ENCODE peak calls at places on chromosome X, in five cellular contexts. E is A549, Z is upper lobe of right lung, C is fibroblast of mammary gland, L is psoas muscle. T is an unnamed sample.

GRCh38 chrX:84339507-84340364 is 151.7 kb upstream of the RPS6KA6 start:
- DNase-seq in E (peak; percentile 19), Z (no peak), C (peak; percentile 49), L (no peak), T (peak; percentile 47)

GRCh38 chrX:78548012-78548411 is 111.1 kb downstream of the RTL3 start:
- DNase-seq in E (no peak), Z (no peak), C (peak; percentile 85), L (no peak), T (peak; percentile 5)

GRCh38 chrX:73876897-73877296 is 313.9 kb downstream of the CHIC1 start:
- DNase-seq in E (no peak), Z (no peak), C (no peak), L (no peak), T (no peak)

GRCh38 chrX:18898517-18898916 is 85.4 kb downstream of the PHKA2 start:
- DNase-seq in E (no peak), Z (no peak), C (no peak), L (no peak), T (no peak)

GRCh38 chrX:29561417-29561816 is 653.9 kb upstream of the MAGEB2 start:
- DNase-seq in E (no peak), Z (no peak), C (peak; percentile 57), L (no peak), T (peak; percentile 48)

GRCh38 chrX:152072236-152072635 is 66.1 kb downstream of the MAGEA10 start:
- DNase-seq in E (peak; percentile 40), Z (no peak), C (peak; percentile 84), L (no peak), T (peak; percentile 79)

GRCh38 chrX:128518508-128518907 is 466.3 kb upstream of the ACTRT1 start:
- DNase-seq in E (peak; percentile 15), Z (no peak), C (peak; percentile 3), L (no peak), T (peak; percentile 1)

GRCh38 chrX:11944486-11944885 is 186.4 kb downstream of the MSL3 start:
- DNase-seq in E (peak; percentile 53), Z (no peak), C (peak; percentile 68), L (no peak), T (peak; percentile 76)

GRCh38 chrX:16258936-16259335 is 91.7 kb downstream of the MAGEB17 start:
- DNase-seq in E (no peak), Z (no peak), C (no peak), L (no peak), T (peak; percentile 38)

GRCh38 chrX:107579956-107580355 is 48.4 kb upstream of the PRPS1 start:
- DNase-seq in E (no peak), Z (no peak), C (peak; percentile 67), L (no peak), T (peak; percentile 43)

DNA sequence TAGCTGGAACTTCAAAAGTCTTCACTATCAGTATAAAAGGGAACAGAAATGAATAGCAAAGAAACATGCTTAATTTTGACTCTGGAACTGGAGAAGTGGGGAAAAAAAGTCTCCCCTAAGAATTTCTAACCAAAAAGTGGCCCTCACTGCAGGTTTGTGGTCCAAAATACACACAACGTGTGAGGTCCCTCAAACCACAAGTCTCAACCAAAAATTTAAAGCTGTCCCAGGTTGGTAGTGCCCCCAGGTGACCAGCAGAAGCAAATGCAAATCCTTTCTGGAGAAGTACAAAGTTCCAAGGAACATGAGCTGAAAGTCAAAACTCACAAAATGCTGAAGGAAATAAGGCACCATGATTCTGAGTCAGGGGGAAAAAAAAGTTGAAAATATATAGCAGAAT is 23.6 kb upstream of the VAMP7 start:
- DNase-seq in E (peak; percentile 37), Z (no peak), C (peak; percentile 11), L (no peak), T (peak; percentile 11)
- TF ChIP-seq CTCF in E (peak; percentile 37), Z (peak; percentile 14), C (peak; percentile 23), L (no peak), T (peak; percentile 38)

GRCh38 chrX:850471-850916 is 219.9 kb downstream of the SHOX start:
- DNase-seq in E (no peak), Z (no peak), C (no peak), L (no peak), T (peak; percentile 69)
- H3K4me3 ChIP-seq in E (no peak overlapping the region), Z (no peak overlapping the region), C (no peak overlapping the region), L (no peak overlapping the region), T (no peak overlapping the region)

DNA sequence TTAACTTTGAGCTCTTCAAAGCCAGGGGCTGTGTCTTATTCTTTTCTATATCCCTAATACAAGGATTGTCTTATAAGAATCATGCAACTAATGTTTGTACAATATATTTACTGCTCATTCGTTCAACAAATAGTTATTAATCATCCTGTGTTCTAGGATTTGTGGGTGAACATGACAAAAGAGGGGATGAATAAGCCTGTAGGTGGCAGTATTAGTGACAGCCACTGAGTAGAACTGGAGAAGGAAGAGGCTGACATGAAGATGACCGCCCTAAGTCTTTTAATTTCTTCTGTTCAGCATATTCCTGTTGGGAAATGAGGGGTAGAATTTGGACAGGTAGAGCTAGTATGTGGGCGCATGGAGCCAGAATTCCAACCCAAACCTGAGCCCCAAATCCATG is 11.9 kb upstream of the LINC00632 start:
- DNase-seq in E (no peak), Z (no peak), C (no peak), L (no peak), T (no peak)
- TF ChIP-seq CTCF in E (no peak), Z (no peak), C (no peak), L (no peak), T (no peak)

DNA sequence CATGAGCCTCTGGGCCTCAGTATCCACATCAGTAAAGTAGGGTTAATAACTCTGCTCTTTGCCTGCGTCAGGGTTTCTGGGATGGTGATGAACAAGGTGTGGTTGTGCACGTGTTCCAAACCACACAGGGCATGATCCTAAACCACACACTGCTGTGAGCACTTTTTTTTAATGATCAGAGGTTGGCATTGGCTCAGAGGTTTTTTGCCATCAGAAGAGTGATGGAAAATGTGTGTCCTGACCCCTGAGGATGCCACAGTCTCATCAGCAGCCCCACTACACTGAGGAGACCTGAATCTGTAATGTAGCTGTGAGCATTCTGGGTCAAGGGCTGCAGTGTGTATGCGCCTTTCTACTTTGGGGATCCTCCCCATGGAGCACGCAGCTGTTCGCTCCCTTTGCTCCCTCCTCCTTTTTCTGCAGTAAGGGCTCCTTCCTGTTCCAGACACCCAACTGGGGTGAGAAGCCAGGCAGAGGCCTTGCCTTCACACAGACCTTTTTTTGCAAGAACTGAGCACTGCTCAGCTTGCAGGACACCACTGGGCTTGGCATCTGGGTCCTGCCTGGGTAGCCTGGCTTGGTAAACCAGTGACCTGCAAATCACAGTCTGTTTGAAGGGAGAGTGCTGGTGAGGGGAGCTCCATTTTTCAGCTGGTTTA is 87.5 kb downstream of the MAMLD1 start:
- DNase-seq in E (no peak), Z (no peak), C (no peak), L (no peak), T (no peak)
- H3K4me3 ChIP-seq in E (no peak overlapping the region), Z (no peak overlapping the region), C (no peak overlapping the region), L (no peak overlapping the region), T (no peak overlapping the region)

GRCh38 chrX:117996918-117997480 is 119.6 kb downstream of the KLHL13 start:
- DNase-seq in E (no peak), Z (no peak), C (peak; percentile 11), L (no peak), T (no peak)
- TF ChIP-seq CTCF in E (peak; percentile 15), Z (no peak), C (peak; percentile 48), L (peak; percentile 18), T (no peak)

GRCh38 chrX:117969782-117970181 is 146.8 kb downstream of the KLHL13 start:
- DNase-seq in E (no peak), Z (no peak), C (no peak), L (no peak), T (no peak)

GRCh38 chrX:117977521-117977920 is 139.1 kb downstream of the KLHL13 start:
- DNase-seq in E (no peak), Z (no peak), C (no peak), L (no peak), T (no peak)

GRCh38 chrX:117969337-117969736 is 147.3 kb downstream of the KLHL13 start:
- DNase-seq in E (no peak), Z (no peak), C (no peak), L (no peak), T (no peak)

GRCh38 chrX:117972681-117973080 is 143.9 kb downstream of the KLHL13 start:
- DNase-seq in E (no peak), Z (no peak), C (no peak), L (no peak), T (no peak)

GRCh38 chrX:117973175-117974075 is 143.2 kb downstream of the KLHL13 start:
- DNase-seq in E (no peak), Z (no peak), C (no peak), L (no peak), T (no peak)
- H3K4me3 ChIP-seq in E (no peak overlapping the region), Z (no peak overlapping the region), C (no peak overlapping the region), L (no peak overlapping the region), T (no peak overlapping the region)

DNA sequence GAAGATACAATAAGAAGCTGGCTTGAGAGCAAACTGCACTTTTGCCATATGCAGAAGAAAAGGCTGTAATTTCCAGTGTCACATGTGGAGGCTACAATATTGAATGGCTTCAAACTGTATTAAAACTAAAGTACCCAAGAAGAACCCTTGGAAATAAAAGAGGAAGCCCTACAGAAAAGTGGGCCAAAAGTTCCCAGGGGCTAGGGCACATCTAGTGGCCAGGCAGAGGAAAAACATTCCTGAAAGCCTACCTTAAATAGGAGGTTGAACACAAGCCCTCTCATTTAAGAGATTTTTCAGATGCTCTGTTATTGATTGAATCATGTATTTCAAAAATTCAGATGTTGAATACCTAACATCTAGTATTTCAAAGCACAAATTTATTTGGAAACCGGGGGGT is 40.6 kb upstream of the PRDX4 start:
- DNase-seq in E (no peak), Z (no peak), C (no peak), L (no peak), T (no peak)
- TF ChIP-seq CTCF in E (no peak), Z (no peak), C (peak; percentile 15), L (no peak), T (peak; percentile 22)

GRCh38 chrX:131841496-131842410 is 181.3 kb upstream of the STK26 start:
- DNase-seq in E (peak; percentile 66), Z (no peak), C (peak; percentile 54), L (no peak), T (peak; percentile 63)

GRCh38 chrX:131840799-131841495 is 182.2 kb upstream of the STK26 start:
- DNase-seq in E (no peak), Z (no peak), C (no peak), L (no peak), T (no peak)

GRCh38 chrX:131845771-131846170 is 177.3 kb upstream of the STK26 start:
- DNase-seq in E (no peak), Z (no peak), C (no peak), L (no peak), T (no peak)

GRCh38 chrX:131845201-131845600 is 177.9 kb upstream of the STK26 start:
- DNase-seq in E (no peak), Z (no peak), C (no peak), L (no peak), T (no peak)

GRCh38 chrX:131843996-131844395 is 179.1 kb upstream of the STK26 start:
- DNase-seq in E (no peak), Z (no peak), C (no peak), L (no peak), T (no peak)
- H3K4me3 ChIP-seq in E (no peak overlapping the region), Z (no peak overlapping the region), C (no peak overlapping the region), L (no peak overlapping the region), T (no peak overlapping the region)

T was measured in choroid plexus epithelial cell.